ENCODE peak calls at places on chromosome 12, in four cellular contexts. O, B, T and V are unnamed samples.

GRCh38 chr12:122473543-122474323 is 27.0 kb downstream of the ZCCHC8 start:
- DNase-seq in O (no peak), B (no peak), T (peak), V (no peak)

GRCh38 chr12:14841761-14842160 is 1.6 kb downstream of the ART4 start:
- DNase-seq in T (peak), O (no peak), B (no peak), V (no peak)

GRCh38 chr12:53805801-53806200 is 54.0 kb upstream of the CISTR start:
- DNase-seq in B (no peak), O (no peak), T (no peak), V (no peak)

GRCh38 chr12:108306014-108306501 is 33.1 kb downstream of the CMKLR1 start:
- DNase-seq in T (peak), O (no peak), B (no peak), V (no peak)

GRCh38 chr12:25723286-25723685 is 170.2 kb upstream of the LMNTD1 start:
- DNase-seq in O (no peak), B (no peak), T (peak), V (no peak)

GRCh38 chr12:115923851-115924250 is 353.6 kb downstream of the MED13L start:
- DNase-seq in B (no peak), O (no peak), T (no peak), V (no peak)

GRCh38 chr12:121580959-121581680 is at the start of gene KDM2B:
- DNase-seq in B (no peak), O (no peak), T (peak), V (peak)

GRCh38 chr12:120115692-120116442 is 686 bp downstream of the RAB35 start:
- DNase-seq in T (peak), B (no peak), O (peak), V (peak)

GRCh38 chr12:123056709-123057108 is 76.2 kb downstream of the ARL6IP4 start:
- DNase-seq in B (no peak), T (no peak), O (no peak), V (no peak)

GRCh38 chr12:117041798-117042170 is 57.4 kb downstream of the TESC start:
- DNase-seq in O (no peak), B (no peak), T (no peak), V (no peak)

GRCh38 chr12:105231396-105231795 is 4.6 kb downstream of the APPL2 start:
- DNase-seq in B (no peak), T (no peak), O (no peak), V (no peak)

GRCh38 chr12:69935651-69936100 is 110.6 kb downstream of the MYRFL start:
- DNase-seq in T (no peak), O (no peak), B (no peak), V (no peak)

GRCh38 chr12:41576925-41577324 is 388.8 kb downstream of the PDZRN4 start:
- DNase-seq in O (peak), B (no peak), T (no peak), V (no peak)

GRCh38 chr12:27237790-27238771 is 6.0 kb upstream of the STK38L start:
- DNase-seq in B (peak), T (peak), O (no peak), V (peak)

GRCh38 chr12:30169839-30170591 is 386.3 kb upstream of the TMTC1 start:
- DNase-seq in T (no peak), O (peak), B (no peak), V (no peak)

GRCh38 chr12:11879306-11879705 is 191.4 kb upstream of the BCL2L14 start:
- DNase-seq in T (peak), B (no peak), O (no peak), V (no peak)

GRCh38 chr12:48966177-48966890 is 5.2 kb downstream of the WNT10B start:
- DNase-seq in O (peak), T (no peak), B (no peak), V (no peak)

GRCh38 chr12:54390668-54391551 is 6.4 kb upstream of the ZNF385A start:
- DNase-seq in T (no peak), O (peak), B (peak), V (peak)

GRCh38 chr12:128966411-128966810 is 113.1 kb downstream of the GLT1D1 start:
- DNase-seq in T (no peak), O (no peak), B (no peak), V (no peak)

GRCh38 chr12:25320123-25321006 is 69.6 kb upstream of the KRAS start:
- DNase-seq in O (no peak), B (no peak), T (no peak), V (no peak)

GRCh38 chr12:77973579-77973978 is 142.9 kb downstream of the NAV3 start:
- DNase-seq in B (no peak), O (no peak), T (no peak), V (no peak)

GRCh38 chr12:84329933-84330332 is 582.7 kb downstream of the SLC6A15 start:
- DNase-seq in O (no peak), T (no peak), B (no peak), V (no peak)